ENCODE peak calls at places on chromosomes 1 and 21, in nine cellular contexts. One of them, this sample, is unnamed.

GRCh38 chr1:16625497-16626408 is 12.4 kb upstream of the NBPF1 start:
- DNase-seq in fibroblast of pulmonary artery: no peak
- DNase-seq in T-helper 1 cell: no peak
- DNase-seq in NCI-H1092 treated with DMSO at 0.1 percent for 48 hours: no peak
- DNase-seq in cerebellar cortex: no peak
- DNase-seq in stimulated activated naive CD4-positive, alpha-beta T cell: no peak
- DNase-seq in D721Med: no peak
- DNase-seq in HT1080: no peak
- DNase-seq in HFFc6: no peak
- DNase-seq in this sample: no peak

GRCh38 chr1:2563205-2563604 is 7.0 kb downstream of the TNFRSF14 start:
- DNase-seq in fibroblast of pulmonary artery: no peak
- DNase-seq in T-helper 1 cell: no peak
- DNase-seq in NCI-H1092 treated with DMSO at 0.1 percent for 48 hours: no peak
- DNase-seq in cerebellar cortex: no peak
- DNase-seq in stimulated activated naive CD4-positive, alpha-beta T cell: no peak
- DNase-seq in D721Med: no peak
- DNase-seq in HT1080: no peak
- DNase-seq in HFFc6: no peak
- DNase-seq in this sample: no peak

GRCh38 chr21:29187939-29188338 is 57.5 kb downstream of the MAP3K7CL start:
- DNase-seq in fibroblast of pulmonary artery: peak
- DNase-seq in T-helper 1 cell: no peak
- DNase-seq in NCI-H1092 treated with DMSO at 0.1 percent for 48 hours: no peak
- DNase-seq in cerebellar cortex: peak
- DNase-seq in stimulated activated naive CD4-positive, alpha-beta T cell: no peak
- DNase-seq in D721Med: no peak
- DNase-seq in HT1080: peak
- DNase-seq in HFFc6: peak
- DNase-seq in this sample: no peak

GRCh38 chr1:17120962-17121837 is 1.9 kb upstream of the PADI2 start:
- DNase-seq in fibroblast of pulmonary artery: peak
- DNase-seq in T-helper 1 cell: no peak
- DNase-seq in NCI-H1092 treated with DMSO at 0.1 percent for 48 hours: no peak
- DNase-seq in cerebellar cortex: no peak
- DNase-seq in stimulated activated naive CD4-positive, alpha-beta T cell: no peak
- DNase-seq in D721Med: no peak
- DNase-seq in HT1080: peak
- DNase-seq in HFFc6: no peak
- DNase-seq in this sample: no peak

GRCh38 chr1:148315081-148315811 is 163.2 kb upstream of the NBPF11 start:
- DNase-seq in fibroblast of pulmonary artery: peak
- DNase-seq in T-helper 1 cell: no peak
- DNase-seq in NCI-H1092 treated with DMSO at 0.1 percent for 48 hours: no peak
- DNase-seq in cerebellar cortex: no peak
- DNase-seq in stimulated activated naive CD4-positive, alpha-beta T cell: no peak
- DNase-seq in D721Med: no peak
- DNase-seq in HT1080: peak
- DNase-seq in HFFc6: no peak
- DNase-seq in this sample: no peak

GRCh38 chr1:32981003-32981909 is 16.6 kb upstream of the RNF19B start:
- DNase-seq in fibroblast of pulmonary artery: peak
- DNase-seq in T-helper 1 cell: no peak
- DNase-seq in NCI-H1092 treated with DMSO at 0.1 percent for 48 hours: peak
- DNase-seq in cerebellar cortex: no peak
- DNase-seq in stimulated activated naive CD4-positive, alpha-beta T cell: peak
- DNase-seq in D721Med: no peak
- DNase-seq in HT1080: peak
- DNase-seq in HFFc6: peak
- DNase-seq in this sample: peak

GRCh38 chr1:6385673-6386191 is 7.8 kb downstream of the ACOT7 start:
- DNase-seq in fibroblast of pulmonary artery: peak
- DNase-seq in T-helper 1 cell: no peak
- DNase-seq in NCI-H1092 treated with DMSO at 0.1 percent for 48 hours: peak
- DNase-seq in cerebellar cortex: peak
- DNase-seq in stimulated activated naive CD4-positive, alpha-beta T cell: no peak
- DNase-seq in D721Med: no peak
- DNase-seq in HT1080: peak
- DNase-seq in HFFc6: no peak
- DNase-seq in this sample: no peak

GRCh38 chr1:41238311-41239094 is 3.6 kb downstream of the SCMH1 start:
- DNase-seq in fibroblast of pulmonary artery: no peak
- DNase-seq in T-helper 1 cell: no peak
- DNase-seq in NCI-H1092 treated with DMSO at 0.1 percent for 48 hours: no peak
- DNase-seq in cerebellar cortex: no peak
- DNase-seq in stimulated activated naive CD4-positive, alpha-beta T cell: no peak
- DNase-seq in D721Med: no peak
- DNase-seq in HT1080: peak
- DNase-seq in HFFc6: peak
- DNase-seq in this sample: no peak

GRCh38 chr1:232891656-232892317 is 58.6 kb upstream of the NTPCR start:
- DNase-seq in fibroblast of pulmonary artery: peak
- DNase-seq in T-helper 1 cell: no peak
- DNase-seq in NCI-H1092 treated with DMSO at 0.1 percent for 48 hours: no peak
- DNase-seq in cerebellar cortex: no peak
- DNase-seq in stimulated activated naive CD4-positive, alpha-beta T cell: no peak
- DNase-seq in D721Med: no peak
- DNase-seq in HT1080: no peak
- DNase-seq in HFFc6: no peak
- DNase-seq in this sample: no peak

GRCh38 chr1:198764748-198765147 is 125.9 kb downstream of the PTPRC start:
- DNase-seq in fibroblast of pulmonary artery: no peak
- DNase-seq in T-helper 1 cell: no peak
- DNase-seq in NCI-H1092 treated with DMSO at 0.1 percent for 48 hours: no peak
- DNase-seq in cerebellar cortex: no peak
- DNase-seq in stimulated activated naive CD4-positive, alpha-beta T cell: no peak
- DNase-seq in D721Med: no peak
- DNase-seq in HT1080: no peak
- DNase-seq in HFFc6: no peak
- DNase-seq in this sample: no peak

GRCh38 chr1:115107501-115108260 is 18.4 kb upstream of the TSPAN2 start:
- DNase-seq in fibroblast of pulmonary artery: peak
- DNase-seq in T-helper 1 cell: no peak
- DNase-seq in NCI-H1092 treated with DMSO at 0.1 percent for 48 hours: no peak
- DNase-seq in cerebellar cortex: no peak
- DNase-seq in stimulated activated naive CD4-positive, alpha-beta T cell: no peak
- DNase-seq in D721Med: no peak
- DNase-seq in HT1080: no peak
- DNase-seq in HFFc6: no peak
- DNase-seq in this sample: no peak

GRCh38 chr1:213268221-213268620 is 217.2 kb downstream of the RPS6KC1 start:
- DNase-seq in fibroblast of pulmonary artery: peak
- DNase-seq in T-helper 1 cell: no peak
- DNase-seq in NCI-H1092 treated with DMSO at 0.1 percent for 48 hours: no peak
- DNase-seq in cerebellar cortex: no peak
- DNase-seq in stimulated activated naive CD4-positive, alpha-beta T cell: no peak
- DNase-seq in D721Med: no peak
- DNase-seq in HT1080: peak
- DNase-seq in HFFc6: peak
- DNase-seq in this sample: no peak

GRCh38 chr1:77831976-77832695 is 52.7 kb downstream of the MIGA1 start:
- DNase-seq in fibroblast of pulmonary artery: peak
- DNase-seq in T-helper 1 cell: no peak
- DNase-seq in NCI-H1092 treated with DMSO at 0.1 percent for 48 hours: no peak
- DNase-seq in cerebellar cortex: no peak
- DNase-seq in stimulated activated naive CD4-positive, alpha-beta T cell: no peak
- DNase-seq in D721Med: no peak
- DNase-seq in HT1080: no peak
- DNase-seq in HFFc6: peak
- DNase-seq in this sample: no peak

GRCh38 chr1:198072177-198072576 is 84.6 kb upstream of the NEK7 start:
- DNase-seq in fibroblast of pulmonary artery: peak
- DNase-seq in T-helper 1 cell: no peak
- DNase-seq in NCI-H1092 treated with DMSO at 0.1 percent for 48 hours: no peak
- DNase-seq in cerebellar cortex: no peak
- DNase-seq in stimulated activated naive CD4-positive, alpha-beta T cell: no peak
- DNase-seq in D721Med: no peak
- DNase-seq in HT1080: no peak
- DNase-seq in HFFc6: peak
- DNase-seq in this sample: no peak

GRCh38 chr1:61839702-61840101 is 97.4 kb downstream of the PATJ start:
- DNase-seq in fibroblast of pulmonary artery: peak
- DNase-seq in T-helper 1 cell: no peak
- DNase-seq in NCI-H1092 treated with DMSO at 0.1 percent for 48 hours: no peak
- DNase-seq in cerebellar cortex: no peak
- DNase-seq in stimulated activated naive CD4-positive, alpha-beta T cell: no peak
- DNase-seq in D721Med: no peak
- DNase-seq in HT1080: peak
- DNase-seq in HFFc6: peak
- DNase-seq in this sample: no peak

GRCh38 chr1:59814901-59815825 is at the start of gene HOOK1:
- DNase-seq in fibroblast of pulmonary artery: no peak
- DNase-seq in T-helper 1 cell: no peak
- DNase-seq in NCI-H1092 treated with DMSO at 0.1 percent for 48 hours: no peak
- DNase-seq in cerebellar cortex: peak
- DNase-seq in stimulated activated naive CD4-positive, alpha-beta T cell: no peak
- DNase-seq in D721Med: no peak
- DNase-seq in HT1080: no peak
- DNase-seq in HFFc6: no peak
- DNase-seq in this sample: no peak

GRCh38 chr21:37338671-37339526 is 27.7 kb upstream of the DYRK1A start:
- DNase-seq in fibroblast of pulmonary artery: peak
- DNase-seq in T-helper 1 cell: no peak
- DNase-seq in NCI-H1092 treated with DMSO at 0.1 percent for 48 hours: no peak
- DNase-seq in cerebellar cortex: no peak
- DNase-seq in stimulated activated naive CD4-positive, alpha-beta T cell: no peak
- DNase-seq in D721Med: no peak
- DNase-seq in HT1080: peak
- DNase-seq in HFFc6: peak
- DNase-seq in this sample: no peak

GRCh38 chr1:183139281-183139942 is 46.7 kb upstream of the LAMC2 start:
- DNase-seq in fibroblast of pulmonary artery: peak
- DNase-seq in T-helper 1 cell: no peak
- DNase-seq in NCI-H1092 treated with DMSO at 0.1 percent for 48 hours: no peak
- DNase-seq in cerebellar cortex: no peak
- DNase-seq in stimulated activated naive CD4-positive, alpha-beta T cell: no peak
- DNase-seq in D721Med: no peak
- DNase-seq in HT1080: peak
- DNase-seq in HFFc6: peak
- DNase-seq in this sample: no peak

GRCh38 chr21:45464309-45464708 is 59.3 kb downstream of the COL18A1 start:
- DNase-seq in fibroblast of pulmonary artery: no peak
- DNase-seq in T-helper 1 cell: no peak
- DNase-seq in NCI-H1092 treated with DMSO at 0.1 percent for 48 hours: no peak
- DNase-seq in cerebellar cortex: no peak
- DNase-seq in stimulated activated naive CD4-positive, alpha-beta T cell: no peak
- DNase-seq in D721Med: no peak
- DNase-seq in HT1080: no peak
- DNase-seq in HFFc6: no peak
- DNase-seq in this sample: no peak

GRCh38 chr1:30045304-30046090 is 677.9 kb downstream of the MATN1 start:
- DNase-seq in fibroblast of pulmonary artery: no peak
- DNase-seq in T-helper 1 cell: no peak
- DNase-seq in NCI-H1092 treated with DMSO at 0.1 percent for 48 hours: no peak
- DNase-seq in cerebellar cortex: no peak
- DNase-seq in stimulated activated naive CD4-positive, alpha-beta T cell: no peak
- DNase-seq in D721Med: no peak
- DNase-seq in HT1080: no peak
- DNase-seq in HFFc6: no peak
- DNase-seq in this sample: no peak

GRCh38 chr21:34697826-34698225 is 29.0 kb downstream of the CLIC6 start:
- DNase-seq in fibroblast of pulmonary artery: no peak
- DNase-seq in T-helper 1 cell: no peak
- DNase-seq in NCI-H1092 treated with DMSO at 0.1 percent for 48 hours: no peak
- DNase-seq in cerebellar cortex: no peak
- DNase-seq in stimulated activated naive CD4-positive, alpha-beta T cell: no peak
- DNase-seq in D721Med: no peak
- DNase-seq in HT1080: no peak
- DNase-seq in HFFc6: no peak
- DNase-seq in this sample: no peak

GRCh38 chr21:35291963-35292627 is 243.0 kb upstream of the RUNX1 start:
- DNase-seq in fibroblast of pulmonary artery: no peak
- DNase-seq in T-helper 1 cell: no peak
- DNase-seq in NCI-H1092 treated with DMSO at 0.1 percent for 48 hours: no peak
- DNase-seq in cerebellar cortex: no peak
- DNase-seq in stimulated activated naive CD4-positive, alpha-beta T cell: no peak
- DNase-seq in D721Med: no peak
- DNase-seq in HT1080: no peak
- DNase-seq in HFFc6: no peak
- DNase-seq in this sample: no peak

GRCh38 chr1:94708811-94709210 is 111.3 kb upstream of the SLC44A3 start:
- DNase-seq in fibroblast of pulmonary artery: no peak
- DNase-seq in T-helper 1 cell: no peak
- DNase-seq in NCI-H1092 treated with DMSO at 0.1 percent for 48 hours: no peak
- DNase-seq in cerebellar cortex: no peak
- DNase-seq in stimulated activated naive CD4-positive, alpha-beta T cell: no peak
- DNase-seq in D721Med: no peak
- DNase-seq in HT1080: no peak
- DNase-seq in HFFc6: no peak
- DNase-seq in this sample: no peak

GRCh38 chr21:16829532-16829931 is 683.3 kb upstream of the CXADR start:
- DNase-seq in fibroblast of pulmonary artery: no peak
- DNase-seq in T-helper 1 cell: no peak
- DNase-seq in NCI-H1092 treated with DMSO at 0.1 percent for 48 hours: no peak
- DNase-seq in cerebellar cortex: no peak
- DNase-seq in stimulated activated naive CD4-positive, alpha-beta T cell: no peak
- DNase-seq in D721Med: no peak
- DNase-seq in HT1080: no peak
- DNase-seq in HFFc6: no peak
- DNase-seq in this sample: no peak

GRCh38 chr1:203556047-203556851 is 62.3 kb downstream of the OPTC start:
- DNase-seq in fibroblast of pulmonary artery: peak
- DNase-seq in T-helper 1 cell: no peak
- DNase-seq in NCI-H1092 treated with DMSO at 0.1 percent for 48 hours: no peak
- DNase-seq in cerebellar cortex: no peak
- DNase-seq in stimulated activated naive CD4-positive, alpha-beta T cell: no peak
- DNase-seq in D721Med: no peak
- DNase-seq in HT1080: no peak
- DNase-seq in HFFc6: peak
- DNase-seq in this sample: no peak

GRCh38 chr1:46491500-46492268 is 2.0 kb downstream of the DMBX1 start:
- DNase-seq in fibroblast of pulmonary artery: no peak
- DNase-seq in T-helper 1 cell: no peak
- DNase-seq in NCI-H1092 treated with DMSO at 0.1 percent for 48 hours: no peak
- DNase-seq in cerebellar cortex: no peak
- DNase-seq in stimulated activated naive CD4-positive, alpha-beta T cell: no peak
- DNase-seq in D721Med: no peak
- DNase-seq in HT1080: no peak
- DNase-seq in HFFc6: no peak
- DNase-seq in this sample: no peak